ENCODE peak calls at places on chromosomes 11 and 22, in ten cellular contexts. A is neural progenitor cell; P is progenitor cell of endocrine pancreas; Q is CD4-positive, alpha-beta T cell; X is NB4; O is cardiac fibroblast; B is AG04449; V is neural crest cell; L is stomach; I is body of pancreas. T is an unnamed sample.

GRCh38 chr22:17131686-17132085 is 10.5 kb upstream of the TMEM121B start:
- DNase-seq in A (peak; percentile 65), X (no peak), B (no peak), Q (no peak), P (no peak), I (no peak), O (no peak), L (no peak), V (no peak), T (no peak)

GRCh38 chr11:92380882-92381281 is 156.3 kb downstream of the FAT3 start:
- DNase-seq in O (peak; percentile 12), L (no peak), B (peak; percentile 42), X (no peak), I (no peak), P (no peak), V (no peak), A (no peak), Q (no peak), T (no peak)

GRCh38 chr11:84722583-84723108 is 904.5 kb downstream of the DLG2 start:
- DNase-seq in Q (no peak), L (no peak), P (no peak), B (no peak), A (peak; percentile 69), I (no peak), V (no peak), O (no peak), X (peak; percentile 29), T (no peak)

GRCh38 chr11:17541330-17541885 is 2.8 kb downstream of the USH1C start:
- DNase-seq in P (no peak), A (no peak), B (no peak), X (no peak), I (no peak), O (no peak), V (no peak), Q (no peak), L (no peak), T (no peak)

GRCh38 chr11:122808494-122808893 is 29.8 kb upstream of the CRTAM start:
- DNase-seq in Q (no peak), I (no peak), L (no peak), V (no peak), B (no peak), X (peak; percentile 91), A (no peak), O (peak; percentile 73), P (no peak), T (no peak)

GRCh38 chr11:115145316-115145715 is 358.9 kb downstream of the CADM1 start:
- DNase-seq in V (no peak), A (no peak), Q (no peak), L (no peak), I (no peak), P (no peak), B (no peak), X (no peak), O (no peak), T (no peak)

GRCh38 chr11:119995730-119996491 is 142.0 kb downstream of the TRIM29 start:
- DNase-seq in I (no peak), P (no peak), B (no peak), L (no peak), A (no peak), X (no peak), Q (no peak), O (no peak), V (no peak), T (no peak)

GRCh38 chr22:49306632-49306975 is 521.1 kb downstream of the BRD1 start:
- DNase-seq in B (no peak), I (no peak), L (peak; percentile 18), O (no peak), P (peak; percentile 5), X (no peak), A (no peak), V (no peak), Q (no peak), T (no peak)

GRCh38 chr11:12812849-12813248 is 138.6 kb downstream of the TEAD1 start:
- DNase-seq in X (no peak), O (no peak), B (no peak), V (no peak), P (no peak), Q (no peak), L (no peak), A (no peak), I (no peak), T (no peak)

GRCh38 chr11:45141171-45141570 is 5.3 kb upstream of the PRDM11 start:
- DNase-seq in L (no peak), X (no peak), I (no peak), P (no peak), B (no peak), V (no peak), A (no peak), Q (no peak), O (no peak), T (no peak)

GRCh38 chr11:18253222-18253621 is 4.8 kb upstream of the SAA2 start:
- DNase-seq in X (no peak), P (no peak), Q (no peak), L (no peak), V (no peak), I (no peak), A (no peak), B (no peak), O (no peak), T (no peak)

GRCh38 chr22:44928711-44929347 is 81.0 kb downstream of the PHF21B start:
- DNase-seq in V (no peak), O (no peak), A (no peak), P (no peak), B (no peak), X (no peak), L (no peak), I (no peak), Q (no peak), T (no peak)

GRCh38 chr11:61967924-61968757 is 707 bp upstream of the FTH1 start:
- DNase-seq in Q (peak; percentile 27), V (peak; percentile 34), X (peak; percentile 93), O (peak; percentile 36), L (peak; percentile 49), A (peak; percentile 48), B (no peak), P (peak; percentile 29), I (peak; percentile 46), T (peak; percentile 20)

GRCh38 chr11:64251722-64251985 is 324 bp downstream of the PLCB3 start:
- DNase-seq in B (no peak), O (no peak), X (no peak), P (no peak), V (no peak), A (no peak), I (no peak), Q (no peak), L (no peak), T (no peak)

GRCh38 chr11:73249858-73250773 is 22.0 kb upstream of the P2RY6 start:
- DNase-seq in A (no peak), P (no peak), I (no peak), O (peak; percentile 28), V (no peak), L (no peak), X (peak; percentile 45), Q (no peak), B (no peak), T (no peak)

GRCh38 chr22:17890245-17890671 is 116.0 kb upstream of the BID start:
- DNase-seq in I (no peak), L (no peak), X (no peak), O (no peak), B (no peak), A (no peak), P (no peak), V (no peak), Q (no peak), T (no peak)

GRCh38 chr11:15873501-15873900 is 482.8 kb downstream of the SOX6 start:
- DNase-seq in I (no peak), Q (no peak), X (no peak), A (no peak), B (no peak), V (no peak), L (no peak), P (no peak), O (no peak), T (no peak)

GRCh38 chr11:11229691-11230090 is 123.4 kb downstream of the CSNK2A3 start:
- DNase-seq in P (no peak), Q (no peak), A (no peak), I (no peak), B (no peak), O (no peak), V (no peak), X (no peak), L (no peak), T (no peak)

DNA sequence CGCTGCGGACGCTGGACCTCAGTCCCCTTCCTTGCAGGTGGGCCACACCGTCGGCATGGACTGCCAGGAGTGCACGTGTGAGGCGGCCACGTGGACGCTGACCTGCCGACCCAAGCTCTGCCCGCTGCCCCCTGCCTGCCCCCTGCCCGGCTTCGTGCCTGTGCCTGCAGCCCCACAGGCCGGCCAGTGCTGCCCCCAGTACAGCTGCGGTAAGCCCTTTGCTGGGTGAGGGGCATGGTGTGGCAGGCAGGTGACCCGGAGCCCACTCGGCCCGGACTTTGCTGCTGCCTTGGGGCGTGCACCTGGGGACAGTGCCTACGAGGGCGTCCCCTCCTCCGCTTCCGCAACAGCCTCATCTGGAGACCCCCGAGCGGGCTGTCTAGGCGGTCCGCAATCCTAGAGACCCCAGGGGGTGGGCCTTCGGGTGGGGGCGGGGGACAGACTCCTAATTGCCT is 25.4 kb upstream of the MUC5B start:
- DNase-seq in B (no peak), L (peak; percentile 25), X (no peak), P (no peak), A (no peak), O (no peak), V (no peak), Q (no peak), I (peak; percentile 3), T (no peak)
- TF ChIP-seq CTCF in B (no peak), L (no peak), X (no peak), P (no peak), A (no peak), O (no peak), V (no peak), Q (no peak), I (no peak), T (no peak)

DNA sequence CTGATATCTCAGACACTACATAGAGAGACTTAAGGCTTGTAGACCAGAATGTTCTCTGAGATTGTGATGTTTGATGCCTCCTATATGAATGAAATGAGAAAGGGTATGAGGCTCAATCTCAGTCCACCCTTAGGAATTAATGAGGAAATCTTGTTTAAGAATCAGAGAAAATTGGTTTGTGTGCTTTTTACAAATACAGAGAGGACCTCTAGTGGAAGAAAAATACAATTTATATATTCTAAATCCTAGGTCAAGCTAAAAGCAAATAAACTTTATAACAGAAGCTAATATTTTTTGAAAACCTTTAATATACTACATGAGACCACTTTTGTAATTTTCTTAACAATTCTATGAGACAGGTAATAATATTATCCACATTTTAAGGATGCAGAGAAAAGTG is 5.0 kb upstream of the OR52H1 start:
- DNase-seq in L (no peak), X (no peak), V (no peak), P (no peak), Q (no peak), A (no peak), I (no peak), O (no peak), B (no peak), T (no peak)
- TF ChIP-seq CTCF in L (no peak), X (no peak), V (peak; percentile 40), P (peak; percentile 16), Q (no peak), A (peak; percentile 33), I (no peak), O (peak; percentile 11), B (no peak), T (no peak)

GRCh38 chr11:77073328-77074001 is 6.7 kb downstream of the CAPN5 start:
- DNase-seq in Q (no peak), P (no peak), V (no peak), X (peak; percentile 34), O (peak; percentile 94), B (peak; percentile 49), A (no peak), I (peak; percentile 67), L (peak; percentile 77), T (no peak)
- TF ChIP-seq CTCF in Q (no peak), P (no peak), V (no peak), X (no peak), O (peak; percentile 80), B (peak; percentile 61), A (no peak), I (no peak), L (no peak), T (no peak)

GRCh38 chr22:41215926-41216325 is 10.8 kb downstream of the L3MBTL2 start:
- DNase-seq in P (no peak), O (no peak), L (no peak), B (no peak), I (no peak), X (no peak), A (no peak), Q (no peak), V (no peak), T (no peak)
- TF ChIP-seq CTCF in P (no peak), O (no peak), L (no peak), B (no peak), I (no peak), X (no peak), A (no peak), Q (no peak), V (no peak), T (no peak)